ENCODE peak calls at places on chromosome 12, in ten cellular contexts. W, P, C, U, A, B, M, L, D and E are unnamed samples.
A peak's percentile ranks its signal among the peaks of the same experiment; 100 is the strongest.

GRCh38 chr12:117105902-117106301 is 6.7 kb upstream of the TESC start:
- DNase-seq in W (no peak), P (no peak), C (no peak), U (no peak), A (no peak), B (no peak), M (no peak), L (no peak), D (no peak), E (no peak)

GRCh38 chr12:34298176-34298970 is 276.1 kb downstream of the ALG10 start:
- DNase-seq in W (no peak), P (no peak), C (no peak), U (no peak), A (no peak), B (no peak), M (no peak), L (no peak), D (no peak), E (no peak)

GRCh38 chr12:92424338-92424737 is 278.5 kb upstream of the PLEKHG7 start:
- DNase-seq in W (no peak), P (no peak), C (no peak), U (no peak), A (no peak), B (no peak), M (no peak), L (no peak), D (no peak), E (peak; percentile 51)

GRCh38 chr12:46214668-46215429 is 54.0 kb downstream of the SLC38A1 start:
- DNase-seq in W (peak; percentile 36), P (no peak), C (no peak), U (no peak), A (no peak), B (peak; percentile 74), M (peak; percentile 64), L (no peak), D (no peak), E (peak; percentile 51)

GRCh38 chr12:104493504-104493903 is 36.8 kb downstream of the CHST11 start:
- DNase-seq in W (no peak), P (no peak), C (no peak), U (no peak), A (no peak), B (no peak), M (no peak), L (no peak), D (no peak), E (no peak)

GRCh38 chr12:29640589-29641345 is 143.0 kb downstream of the TMTC1 start:
- DNase-seq in W (no peak), P (peak; percentile 79), C (no peak), U (no peak), A (peak; percentile 65), B (no peak), M (no peak), L (peak; percentile 68), D (no peak), E (peak; percentile 70)

GRCh38 chr12:122942609-122943008 is 23.7 kb downstream of the ABCB9 start:
- DNase-seq in W (no peak), P (no peak), C (no peak), U (no peak), A (no peak), B (no peak), M (no peak), L (no peak), D (no peak), E (peak; percentile 78)

GRCh38 chr12:124398578-124399227 is 103.8 kb downstream of the RFLNA start:
- DNase-seq in W (no peak), P (no peak), C (no peak), U (no peak), A (peak; percentile 85), B (no peak), M (no peak), L (no peak), D (no peak), E (no peak)

GRCh38 chr12:93292731-93293566 is 84.8 kb upstream of the NUDT4 start:
- DNase-seq in W (no peak), P (no peak), C (no peak), U (no peak), A (no peak), B (no peak), M (no peak), L (no peak), D (no peak), E (peak; percentile 53)

GRCh38 chr12:6375269-6376078 is at the start of gene SCNN1A:
- DNase-seq in W (no peak), P (peak; percentile 74), C (no peak), U (no peak), A (peak; percentile 51), B (no peak), M (no peak), L (no peak), D (no peak), E (no peak)

GRCh38 chr12:75751769-75752471 is 240.5 kb upstream of the KRR1 start:
- DNase-seq in W (no peak), P (no peak), C (no peak), U (no peak), A (no peak), B (no peak), M (no peak), L (no peak), D (no peak), E (peak; percentile 16)

GRCh38 chr12:80857311-80857710 is 80.4 kb downstream of the LIN7A start:
- DNase-seq in W (no peak), P (no peak), C (no peak), U (no peak), A (no peak), B (no peak), M (no peak), L (no peak), D (no peak), E (no peak)

GRCh38 chr12:95473440-95473946 is 459 bp upstream of the METAP2 start:
- DNase-seq in W (peak; percentile 57), P (no peak), C (no peak), U (peak; percentile 27), A (no peak), B (peak; percentile 30), M (no peak), L (no peak), D (peak; percentile 9), E (peak; percentile 51)

GRCh38 chr12:120925740-120926563 is 21.8 kb upstream of the SPPL3 start:
- DNase-seq in W (no peak), P (no peak), C (no peak), U (no peak), A (no peak), B (no peak), M (no peak), L (no peak), D (no peak), E (no peak)

GRCh38 chr12:28699029-28699428 is 450.0 kb upstream of the FAR2 start:
- DNase-seq in W (no peak), P (no peak), C (no peak), U (no peak), A (no peak), B (no peak), M (no peak), L (no peak), D (no peak), E (peak; percentile 4)

GRCh38 chr12:55636116-55636655 is 506 bp upstream of the OR10P1 start:
- DNase-seq in W (no peak), P (no peak), C (no peak), U (no peak), A (no peak), B (no peak), M (no peak), L (no peak), D (no peak), E (no peak)

GRCh38 chr12:46664771-46665287 is 161.0 kb downstream of the SLC38A4 start:
- DNase-seq in W (no peak), P (no peak), C (no peak), U (no peak), A (no peak), B (no peak), M (no peak), L (peak; percentile 34), D (no peak), E (peak; percentile 93)

GRCh38 chr12:11869901-11870300 is 200.8 kb upstream of the BCL2L14 start:
- DNase-seq in W (no peak), P (no peak), C (no peak), U (no peak), A (no peak), B (no peak), M (no peak), L (no peak), D (no peak), E (no peak)

GRCh38 chr12:26043139-26044006 is 81.5 kb downstream of the BHLHE41 start:
- DNase-seq in W (no peak), P (no peak), C (no peak), U (no peak), A (no peak), B (no peak), M (no peak), L (no peak), D (no peak), E (no peak)

GRCh38 chr12:32390572-32391219 is 8.7 kb upstream of the FGD4 start:
- DNase-seq in W (no peak), P (no peak), C (no peak), U (no peak), A (no peak), B (no peak), M (no peak), L (no peak), D (no peak), E (no peak)

GRCh38 chr12:110746550-110746949 is 3.9 kb upstream of the PPP1CC start:
- DNase-seq in W (no peak), P (no peak), C (no peak), U (no peak), A (no peak), B (no peak), M (no peak), L (no peak), D (no peak), E (no peak)

GRCh38 chr12:88579572-88579940 is 715 bp downstream of the KITLG start:
- DNase-seq in W (no peak), P (peak; percentile 65), C (no peak), U (peak; percentile 49), A (peak; percentile 69), B (no peak), M (no peak), L (no peak), D (no peak), E (peak; percentile 45)